ENCODE peak calls at places on chromosomes 13 and 19, in five cellular contexts. T is WTC11, E is K562, B is GM12878, Y is HepG2. J is an unnamed sample.

GRCh38 chr19:1066251-1066747 is 668 bp upstream of the ARHGAP45 start:
- DNase-seq in T (no peak), Y (peak), E (no peak), B (no peak), J (no peak)

GRCh38 chr19:54448774-54449700 is at the start of gene LENG8:
- DNase-seq in E (peak), B (peak), Y (peak), T (peak), J (peak)

GRCh38 chr19:12774588-12775555 is at the start of gene HOOK2:
- DNase-seq in T (peak), Y (no peak), E (peak), B (no peak), J (no peak)

GRCh38 chr19:42280761-42281174 is 11.7 kb downstream of the CIC start:
- DNase-seq in E (no peak), T (no peak), Y (no peak), B (no peak), J (no peak)

GRCh38 chr13:100495455-100495854 is 93.1 kb downstream of the GGACT start:
- DNase-seq in E (no peak), T (no peak), B (no peak), Y (no peak), J (no peak)

GRCh38 chr19:32570081-32570785 is 10.8 kb upstream of the PDCD5 start:
- DNase-seq in E (peak), T (peak), Y (peak), B (no peak), J (peak)

GRCh38 chr19:3304871-3305423 is 61.4 kb upstream of the NFIC start:
- DNase-seq in Y (peak), E (peak), T (peak), B (peak), J (peak)

GRCh38 chr13:92838786-92839185 is 387.8 kb upstream of the GPC6 start:
- DNase-seq in Y (peak), E (no peak), B (no peak), T (no peak), J (no peak)

GRCh38 chr13:108342369-108343289 is 73.1 kb downstream of the TNFSF13B start:
- DNase-seq in Y (peak), B (peak), T (no peak), E (no peak), J (peak)

GRCh38 chr19:27762933-27763332 is 1450.0 kb downstream of the UQCRFS1 start:
- DNase-seq in E (no peak), B (no peak), Y (no peak), T (no peak), J (no peak)

GRCh38 chr13:34107814-34108213 is 289.9 kb downstream of the RFC3 start:
- DNase-seq in E (no peak), Y (no peak), B (no peak), T (no peak), J (no peak)

GRCh38 chr19:30267332-30267731 is 104.9 kb upstream of the ZNF536 start:
- DNase-seq in E (no peak), T (no peak), Y (no peak), B (no peak), J (no peak)

GRCh38 chr19:16901491-16902175 is 12.8 kb downstream of the F2RL3 start:
- DNase-seq in B (no peak), E (peak), Y (no peak), T (no peak), J (no peak)

GRCh38 chr13:58048670-58049069 is 417.1 kb downstream of the PCDH17 start:
- DNase-seq in B (no peak), Y (no peak), T (no peak), E (no peak), J (no peak)

GRCh38 chr19:42351079-42351735 is 25.8 kb downstream of the MEGF8 start:
- DNase-seq in E (no peak), B (no peak), T (no peak), Y (no peak), J (no peak)

GRCh38 chr19:46623915-46624502 is 880 bp downstream of the PTGIR start:
- DNase-seq in E (no peak), T (no peak), B (no peak), Y (no peak), J (no peak)

GRCh38 chr19:2154587-2155075 is 3.3 kb upstream of the AP3D1 start:
- DNase-seq in T (no peak), Y (no peak), E (no peak), B (no peak), J (no peak)

GRCh38 chr19:50803633-50804419 is 13.6 kb downstream of the ACP4 start:
- DNase-seq in Y (no peak), E (peak), T (peak), B (no peak), J (no peak)

GRCh38 chr13:97798171-97798821 is 155.2 kb upstream of the IPO5 start:
- DNase-seq in B (no peak), Y (no peak), E (no peak), T (no peak), J (no peak)

GRCh38 chr19:12872941-12873890 is 8.0 kb downstream of the DNASE2 start:
- DNase-seq in B (no peak), E (peak), Y (peak), T (peak), J (peak)

GRCh38 chr19:48036765-48037164 is 7.1 kb downstream of the CABP5 start:
- DNase-seq in E (no peak), Y (no peak), B (no peak), T (no peak), J (no peak)

GRCh38 chr19:33604651-33605050 is 17.1 kb upstream of the CHST8 start:
- DNase-seq in B (no peak), E (no peak), Y (no peak), T (no peak), J (no peak)

GRCh38 chr19:51615991-51616390 is 14.2 kb downstream of the SIGLEC5 start:
- DNase-seq in T (no peak), Y (no peak), B (no peak), E (no peak), J (no peak)

GRCh38 chr13:50229935-50230334 is 214.7 kb downstream of the KCNRG start:
- DNase-seq in E (no peak), B (no peak), T (no peak), Y (no peak), J (no peak)

GRCh38 chr13:46062190-46062589 is 9.6 kb upstream of the ZC3H13 start:
- DNase-seq in E (no peak), B (no peak), Y (no peak), T (no peak), J (peak)
- TF ChIP-seq ESRRA in E (no peak), B (no peak), Y (no peak), T (no peak), J (no peak)

GRCh38 chr19:24029941-24030636 is 56.9 kb upstream of the ZNF254 start:
- DNase-seq in E (no peak), T (peak), B (no peak), Y (peak), J (no peak)

GRCh38 chr19:24032651-24033050 is 54.3 kb upstream of the ZNF254 start:
- DNase-seq in Y (no peak), B (no peak), E (no peak), T (no peak), J (no peak)

GRCh38 chr19:24033308-24033961 is 53.6 kb upstream of the ZNF254 start:
- DNase-seq in Y (peak), T (peak), E (peak), B (peak), J (peak)

GRCh38 chr19:24033962-24034342 is 53.0 kb upstream of the ZNF254 start:
- DNase-seq in T (no peak), B (no peak), E (no peak), Y (peak), J (peak)
- TF ChIP-seq ESRRA in T (no peak), B (no peak), E (no peak), Y (no peak), J (no peak)

GRCh38 chr13:28094311-28094710 is 6.1 kb downstream of the FLT3 start:
- DNase-seq in Y (no peak), T (no peak), B (no peak), E (no peak), J (no peak)
- TF ChIP-seq ESRRA in Y (no peak), T (no peak), B (no peak), E (no peak), J (no peak)

DNA sequence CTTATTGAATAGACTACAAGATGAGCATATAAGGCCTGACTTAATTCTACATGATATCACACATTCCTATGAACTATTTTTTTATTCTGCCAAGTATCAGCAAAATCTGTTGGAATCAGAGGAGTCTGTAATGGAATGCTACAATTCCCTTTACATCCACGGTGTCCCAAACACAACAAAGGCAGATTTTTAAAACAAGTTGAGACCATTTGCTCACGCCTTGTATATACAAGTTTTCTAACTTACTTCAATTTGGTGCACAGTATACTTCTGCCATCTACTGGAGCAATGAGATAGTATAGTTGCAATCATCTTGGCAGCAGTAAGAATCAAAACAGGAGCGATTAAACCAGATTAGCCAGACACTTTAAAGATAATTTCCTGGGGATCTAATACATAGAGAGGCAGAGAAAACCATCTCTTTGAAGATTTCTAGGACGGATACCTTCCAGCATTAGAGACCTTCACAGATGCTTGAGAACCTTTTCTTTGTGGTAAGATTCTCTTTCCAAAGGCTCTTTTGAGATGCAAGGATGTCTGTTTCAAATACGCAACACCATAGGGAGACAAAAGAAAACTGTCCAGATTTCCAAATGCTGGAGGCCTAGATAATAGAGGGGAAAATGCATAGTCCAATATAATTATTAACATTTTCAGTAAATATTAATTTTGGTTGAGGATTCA is 302.0 kb upstream of the MIR17HG start:
- DNase-seq in B (no peak), E (no peak), Y (no peak), T (no peak), J (peak)
- TF ChIP-seq ESRRA in B (no peak), E (no peak), Y (no peak), T (no peak), J (no peak)

GRCh38 chr13:113425931-113426590 is 27.2 kb downstream of the ADPRHL1 start:
- DNase-seq in Y (no peak), E (no peak), T (peak), B (no peak), J (no peak)

GRCh38 chr13:113427562-113428468 is 25.5 kb downstream of the ADPRHL1 start:
- DNase-seq in B (no peak), Y (no peak), T (no peak), E (no peak), J (no peak)

GRCh38 chr13:113428871-113429607 is 24.2 kb downstream of the ADPRHL1 start:
- DNase-seq in B (no peak), E (no peak), Y (no peak), T (no peak), J (no peak)

GRCh38 chr13:113428469-113428865 is 24.8 kb downstream of the ADPRHL1 start:
- DNase-seq in Y (no peak), B (no peak), T (no peak), E (no peak), J (no peak)

DNA sequence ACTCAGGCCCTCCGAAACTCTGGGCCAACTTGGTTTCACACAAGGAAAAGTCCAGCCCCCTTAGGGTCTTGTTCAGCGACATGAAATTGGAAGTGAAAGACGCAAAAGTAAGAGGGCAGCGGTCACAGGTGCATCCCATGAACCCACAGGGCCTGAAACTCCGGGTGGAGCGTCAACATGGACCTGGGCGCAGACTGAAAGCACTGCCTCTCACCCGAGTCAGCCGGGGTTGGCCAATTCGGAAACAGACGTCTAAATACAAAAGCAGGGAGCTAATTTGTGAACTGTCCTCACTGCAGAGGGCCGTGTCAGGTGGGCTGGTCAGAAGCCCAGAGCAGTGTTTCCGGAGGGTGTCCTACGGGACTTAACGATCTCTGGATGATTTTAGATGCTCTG is 26.7 kb downstream of the ADPRHL1 start:
- DNase-seq in B (no peak), T (no peak), Y (no peak), E (no peak), J (no peak)
- TF ChIP-seq ESRRA in B (no peak), T (no peak), Y (no peak), E (no peak), J (no peak)

GRCh38 chr19:35119091-35119490 is 3.5 kb downstream of the FXYD3 start:
- DNase-seq in T (no peak), B (no peak), Y (no peak), E (no peak), J (no peak)

GRCh38 chr19:35119578-35119977 is 4.0 kb downstream of the FXYD3 start:
- DNase-seq in B (no peak), Y (no peak), E (no peak), T (no peak), J (no peak)

GRCh38 chr19:35120898-35121297 is 5.3 kb downstream of the FXYD3 start:
- DNase-seq in T (no peak), E (no peak), B (no peak), Y (no peak), J (no peak)

GRCh38 chr19:35118268-35119026 is 2.8 kb downstream of the FXYD3 start:
- DNase-seq in T (no peak), E (no peak), B (no peak), Y (no peak), J (no peak)

GRCh38 chr19:35120492-35120891 is 4.9 kb downstream of the FXYD3 start:
- DNase-seq in B (no peak), Y (no peak), E (no peak), T (no peak), J (no peak)
- TF ChIP-seq ESRRA in B (no peak), Y (no peak), E (no peak), T (no peak), J (no peak)

GRCh38 chr13:98930014-98930625 is 47.7 kb downstream of the DOCK9 start:
- DNase-seq in E (no peak), B (no peak), T (no peak), Y (no peak), J (no peak)
- TF ChIP-seq ESRRA in E (no peak), B (no peak), T (no peak), Y (no peak), J (no peak)

J was measured in A549.